ENCODE peak calls at places on chromosomes 7 and 10, in seven cellular contexts. J is foreskin fibroblast, W is endothelial cell, I is heart left ventricle, X is GM20000, B is GM13977, Z is Peyer's patch. A is an unnamed sample.

GRCh38 chr10:69392481-69393000 is 24.2 kb downstream of the TACR2 start:
- DNase-seq in W (peak; percentile 83), I (peak; percentile 88), B (peak; percentile 89), X (peak; percentile 88), Z (peak; percentile 84), J (peak; percentile 71), A (peak; percentile 90)

GRCh38 chr10:124677291-124677690 is 66.9 kb downstream of the FAM53B start:
- DNase-seq in B (no peak), I (no peak), Z (no peak), W (no peak), J (peak; percentile 40), X (no peak), A (no peak)

GRCh38 chr10:44102726-44103255 is 282.1 kb downstream of the CXCL12 start:
- DNase-seq in J (no peak), W (no peak), X (no peak), B (no peak), I (no peak), Z (no peak), A (no peak)

GRCh38 chr7:1856161-1856965 is 186.3 kb downstream of the ELFN1 start:
- DNase-seq in I (peak; percentile 56), J (no peak), X (no peak), B (no peak), Z (peak; percentile 46), W (no peak), A (peak; percentile 36)

GRCh38 chr10:44167752-44168151 is 217.1 kb downstream of the CXCL12 start:
- DNase-seq in Z (no peak), W (no peak), I (no peak), J (no peak), B (no peak), X (no peak), A (no peak)

GRCh38 chr10:77386833-77387232 is 250.8 kb downstream of the KCNMA1 start:
- DNase-seq in W (no peak), I (no peak), B (no peak), Z (no peak), J (peak; percentile 79), X (no peak), A (no peak)

GRCh38 chr10:58921366-58921947 is 255.0 kb upstream of the PHYHIPL start:
- DNase-seq in W (no peak), B (no peak), I (no peak), Z (no peak), J (no peak), X (no peak), A (no peak)

GRCh38 chr10:15253951-15254807 is 85.7 kb upstream of the NMT2 start:
- DNase-seq in I (no peak), J (no peak), X (peak; percentile 40), W (no peak), Z (no peak), B (peak; percentile 51), A (no peak)

GRCh38 chr7:124764071-124764846 is 1.3 kb downstream of the GPR37 start:
- DNase-seq in I (no peak), X (no peak), Z (no peak), B (no peak), J (no peak), W (peak; percentile 9), A (peak; percentile 39)

GRCh38 chr7:21690717-21691116 is 147.9 kb downstream of the DNAH11 start:
- DNase-seq in B (no peak), Z (no peak), I (no peak), J (no peak), X (no peak), W (no peak), A (no peak)
- TF ChIP-seq CTCF in B (peak; percentile 9), Z (no peak), I (no peak), J (no peak), X (no peak), W (no peak), A (no peak)

DNA sequence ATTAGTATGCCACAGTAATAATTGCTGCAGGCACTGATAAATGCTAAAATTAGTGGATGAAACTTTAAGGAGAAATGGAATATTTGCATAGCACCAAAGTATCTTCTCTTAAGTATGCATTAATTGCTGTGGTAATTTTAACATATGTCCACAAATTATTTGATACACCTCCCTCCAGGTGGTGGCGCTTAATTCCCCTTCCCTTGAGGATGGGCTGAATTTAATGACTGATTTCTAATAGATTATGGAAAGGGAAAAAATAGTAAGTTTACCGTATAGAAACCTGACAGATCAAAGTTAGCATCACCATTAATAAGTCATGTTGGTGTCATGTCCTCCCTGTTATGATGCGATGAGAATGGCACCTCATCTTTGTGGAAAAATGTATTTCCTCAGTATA is 519.2 kb downstream of the TFEC start:
- DNase-seq in J (no peak), I (no peak), W (no peak), B (no peak), Z (no peak), X (no peak), A (no peak)
- TF ChIP-seq CTCF in J (no peak), I (no peak), W (no peak), B (no peak), Z (no peak), X (no peak), A (no peak)

DNA sequence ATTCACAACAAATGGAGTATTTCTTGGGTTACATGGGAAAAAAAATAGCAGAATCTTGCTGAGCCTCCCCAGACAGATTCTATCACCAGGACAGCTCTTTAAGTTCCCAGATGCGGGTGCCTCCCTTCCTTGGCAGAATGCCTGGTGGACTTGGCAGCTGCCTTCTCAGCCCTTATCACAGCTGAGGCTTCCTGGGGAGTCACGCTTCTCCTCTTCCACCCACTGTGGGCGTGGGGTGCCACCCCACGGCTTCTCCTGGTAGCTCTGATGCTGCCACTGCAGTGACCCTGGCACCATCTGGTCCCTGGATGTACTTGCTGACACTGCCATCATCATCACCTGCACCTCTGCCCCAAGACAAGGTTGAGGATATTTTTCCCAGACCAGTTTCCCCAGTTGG is 16.2 kb upstream of the NME8 start:
- DNase-seq in J (no peak), X (peak; percentile 32), B (peak; percentile 22), I (peak; percentile 89), W (no peak), Z (peak; percentile 55), A (no peak)
- TF ChIP-seq CTCF in J (no peak), X (peak; percentile 64), B (peak; percentile 71), I (peak; percentile 30), W (no peak), Z (no peak), A (no peak)

GRCh38 chr7:142607351-142607750 is 141.9 kb upstream of the PRSS1 start:
- DNase-seq in I (no peak), X (no peak), B (no peak), W (no peak), J (no peak), Z (no peak), A (no peak)
- TF ChIP-seq CTCF in I (no peak), X (no peak), B (no peak), W (no peak), J (no peak), Z (no peak), A (no peak)

GRCh38 chr10:75019360-75019759 is 92.1 kb upstream of the SAMD8 start:
- DNase-seq in B (no peak), Z (no peak), X (no peak), I (no peak), J (peak; percentile 15), W (no peak), A (no peak)
- TF ChIP-seq CTCF in B (peak; percentile 59), Z (no peak), X (peak; percentile 12), I (peak; percentile 29), J (peak; percentile 21), W (no peak), A (no peak)

GRCh38 chr10:97356918-97357317 is 22.4 kb upstream of the FRAT2 start:
- DNase-seq in W (no peak), Z (no peak), B (no peak), I (no peak), J (no peak), X (no peak), A (no peak)

GRCh38 chr10:97358349-97358748 is 23.8 kb upstream of the FRAT2 start:
- DNase-seq in X (no peak), W (no peak), I (no peak), B (no peak), J (no peak), Z (no peak), A (no peak)

GRCh38 chr10:97356318-97356914 is 21.9 kb upstream of the FRAT2 start:
- DNase-seq in I (no peak), B (no peak), Z (no peak), J (peak; percentile 61), X (no peak), W (no peak), A (no peak)

GRCh38 chr10:97353945-97354344 is 19.4 kb upstream of the FRAT2 start:
- DNase-seq in W (no peak), I (no peak), Z (no peak), J (no peak), B (no peak), X (no peak), A (no peak)

GRCh38 chr10:97355571-97355975 is 21.0 kb upstream of the FRAT2 start:
- DNase-seq in I (no peak), W (peak; percentile 42), J (no peak), Z (no peak), B (no peak), X (no peak), A (no peak)
- TF ChIP-seq CTCF in I (peak; percentile 45), W (no peak), J (peak; percentile 30), Z (no peak), B (peak; percentile 28), X (no peak), A (no peak)

DNA sequence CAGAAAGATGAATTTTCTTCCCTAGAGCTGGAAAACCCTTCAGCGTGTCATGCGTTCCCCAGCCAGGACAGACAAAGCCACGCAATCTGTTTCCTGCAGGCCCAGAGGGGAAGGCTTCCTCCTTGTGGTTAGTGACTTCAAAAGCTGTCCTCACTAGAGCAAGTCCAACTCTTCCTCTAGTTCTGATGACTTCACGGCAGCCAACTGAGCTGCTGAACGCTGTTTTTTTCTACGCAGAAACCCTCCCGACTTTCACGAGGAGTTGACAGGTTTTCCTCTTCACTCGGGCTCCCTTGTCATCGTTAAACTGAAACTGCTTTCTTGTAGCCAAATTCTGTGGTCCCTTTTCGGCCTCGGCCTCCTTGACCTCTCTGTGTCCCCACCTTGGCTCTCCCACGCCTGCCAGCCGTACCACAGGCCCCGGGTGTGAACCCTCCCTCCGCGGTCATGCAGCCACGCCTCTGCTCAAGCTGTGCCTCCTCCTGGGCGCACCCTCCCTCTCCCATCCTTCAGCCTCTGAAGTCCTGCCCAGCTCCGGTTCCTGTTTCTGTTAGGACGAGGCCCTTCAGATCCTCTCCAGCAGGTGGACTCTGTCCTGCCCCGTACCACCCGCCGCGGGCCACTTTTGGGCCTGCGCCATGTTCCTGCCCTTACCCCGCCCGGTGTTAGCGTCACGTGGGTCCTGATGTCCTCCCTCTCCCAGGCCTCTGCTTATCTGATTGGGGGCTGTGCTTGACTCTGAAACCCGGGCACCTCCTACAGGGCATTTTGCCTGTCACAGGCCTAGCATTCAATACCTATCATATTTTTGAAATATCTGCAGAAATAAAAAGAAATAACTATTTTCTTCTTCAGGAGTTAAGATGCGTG is 39.3 kb downstream of the CUX1 start:
- DNase-seq in B (peak; percentile 81), W (peak; percentile 59), I (peak; percentile 93), Z (peak; percentile 96), J (peak; percentile 86), X (peak; percentile 83), A (no peak)
- TF ChIP-seq CTCF in B (peak; percentile 31), W (peak; percentile 30), I (peak; percentile 59), Z (peak; percentile 33), J (peak; percentile 28), X (no peak), A (no peak)